ENCODE peak calls at places on chromosomes 7 and 10, in eight cellular contexts. X, I, R, Q, K, G, J and N are unnamed samples.

GRCh38 chr10:101330236-101331225 is 23.4 kb upstream of the BTRC start:
- DNase-seq in G (no peak), K (no peak), J (no peak), Q (no peak), X (no peak), I (no peak), R (no peak), N (peak)

GRCh38 chr7:132309102-132309805 is 267.0 kb downstream of the PLXNA4 start:
- DNase-seq in G (no peak), I (no peak), R (no peak), J (no peak), X (no peak), Q (no peak), K (no peak), N (no peak)

GRCh38 chr7:154858836-154859537 is 143.9 kb downstream of the PAXIP1 start:
- DNase-seq in K (no peak), J (no peak), X (no peak), I (no peak), G (peak), Q (no peak), R (no peak), N (no peak)

GRCh38 chr7:33873981-33874750 is 31.2 kb upstream of the BMPER start:
- DNase-seq in X (no peak), J (no peak), Q (no peak), G (no peak), I (no peak), R (no peak), K (no peak), N (no peak)

GRCh38 chr7:23349484-23350157 is 50.5 kb downstream of the MALSU1 start:
- DNase-seq in Q (no peak), I (peak), G (peak), R (peak), J (no peak), X (no peak), K (no peak), N (no peak)

GRCh38 chr7:85068796-85069195 is 118.1 kb downstream of the SEMA3D start:
- DNase-seq in K (no peak), Q (no peak), R (peak), X (no peak), J (no peak), I (no peak), G (no peak), N (no peak)

GRCh38 chr10:96188911-96189310 is 58.8 kb downstream of the ZNF518A start:
- DNase-seq in G (no peak), X (no peak), K (no peak), J (no peak), R (no peak), Q (no peak), I (no peak), N (no peak)

GRCh38 chr7:151706568-151707469 is 170.1 kb downstream of the PRKAG2 start:
- DNase-seq in R (no peak), K (no peak), J (no peak), X (no peak), G (no peak), I (no peak), Q (no peak), N (no peak)

GRCh38 chr10:62268027-62268398 is 631 bp downstream of the RTKN2 start:
- DNase-seq in J (no peak), I (no peak), K (no peak), R (no peak), G (peak), X (no peak), Q (no peak), N (no peak)

GRCh38 chr7:143042159-143042820 is 9.9 kb upstream of the OR6V1 start:
- DNase-seq in Q (no peak), I (no peak), J (no peak), G (no peak), X (peak), K (no peak), R (no peak), N (no peak)

GRCh38 chr10:61939575-61940301 is 38.2 kb downstream of the ARID5B start:
- DNase-seq in Q (no peak), G (no peak), K (no peak), X (no peak), R (peak), J (no peak), I (no peak), N (no peak)

GRCh38 chr10:132065491-132066105 is at the start of gene JAKMIP3:
- DNase-seq in K (peak), Q (no peak), I (no peak), J (no peak), G (no peak), X (peak), R (peak), N (no peak)

GRCh38 chr7:105219771-105220160 is 169.0 kb downstream of the SRPK2 start:
- DNase-seq in G (no peak), I (no peak), K (no peak), R (no peak), X (no peak), Q (no peak), J (no peak), N (no peak)

DNA sequence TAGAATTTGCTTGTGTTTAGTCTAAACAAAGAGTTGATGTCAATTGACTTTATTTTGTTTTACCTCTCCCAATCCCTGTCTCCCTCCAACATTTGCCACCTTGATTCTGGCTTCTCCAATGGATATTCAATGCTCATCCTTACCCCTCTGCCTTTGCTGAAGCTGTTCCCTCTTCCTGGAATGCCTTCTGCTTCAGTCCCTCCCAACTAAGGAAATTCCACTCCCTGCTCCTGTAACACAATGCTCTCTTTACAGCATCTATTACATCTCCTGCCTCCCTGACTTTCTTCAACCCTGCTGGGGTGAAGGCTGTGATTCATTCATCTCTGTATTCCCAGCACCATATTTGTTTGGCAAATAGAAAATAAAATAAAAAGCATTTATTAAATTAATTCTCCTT is 34.5 kb upstream of the TAC1 start:
- DNase-seq in I (no peak), R (no peak), X (no peak), J (no peak), K (no peak), G (no peak), Q (no peak), N (no peak)
- H3K9ac ChIP-seq in I (no peak), R (no peak), X (no peak), J (no peak), K (no peak), G (no peak), Q (no peak), N (no peak)

GRCh38 chr7:47328392-47329319 is 253.3 kb downstream of the TNS3 start:
- DNase-seq in Q (no peak), I (no peak), G (no peak), X (no peak), J (no peak), R (no peak), K (no peak), N (no peak)

GRCh38 chr7:47329320-47329926 is 252.5 kb downstream of the TNS3 start:
- DNase-seq in J (no peak), Q (no peak), I (no peak), K (peak), R (no peak), X (no peak), G (no peak), N (no peak)

GRCh38 chr7:47326808-47327207 is 255.1 kb downstream of the TNS3 start:
- DNase-seq in Q (no peak), R (no peak), I (no peak), X (no peak), J (no peak), K (peak), G (peak), N (no peak)

GRCh38 chr7:47327306-47327697 is 254.6 kb downstream of the TNS3 start:
- DNase-seq in G (peak), Q (no peak), I (no peak), K (no peak), J (no peak), X (no peak), R (no peak), N (no peak)

DNA sequence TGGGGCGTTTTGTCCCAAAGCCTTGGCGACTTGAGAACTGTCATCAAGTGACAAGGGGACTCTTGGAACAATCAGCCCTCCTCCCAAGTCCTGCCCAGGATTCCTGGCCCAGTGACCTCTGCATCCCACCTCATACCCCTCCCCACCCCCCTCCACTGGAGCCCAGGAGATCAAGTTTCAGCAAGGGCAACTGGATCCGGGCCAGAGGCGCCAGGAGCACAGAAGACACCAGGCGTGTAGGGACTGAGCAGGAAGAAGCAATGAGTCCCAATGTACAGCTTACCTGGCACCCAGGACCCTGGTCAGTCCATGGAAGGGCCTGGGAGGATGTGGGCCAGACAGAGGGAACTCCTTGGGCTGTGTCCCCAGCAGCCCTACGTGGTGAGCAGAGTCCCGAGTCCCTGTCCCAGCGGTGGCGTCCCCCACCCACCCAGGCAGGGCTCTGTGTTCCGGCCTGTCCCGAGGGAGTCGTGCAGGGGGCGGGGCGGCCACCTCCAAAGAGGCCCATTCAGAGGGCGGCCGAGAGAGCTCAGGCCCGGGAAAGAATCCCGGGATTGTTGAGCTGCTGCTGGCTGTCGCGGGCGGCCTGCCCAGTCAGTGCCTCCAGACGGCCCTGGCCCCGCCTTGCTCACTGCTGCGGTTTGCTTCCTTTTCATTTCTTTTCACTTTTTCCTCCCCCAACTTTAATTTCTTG is 254.1 kb downstream of the TNS3 start:
- DNase-seq in R (peak), I (no peak), G (peak), J (no peak), Q (no peak), K (peak), X (no peak), N (no peak)
- TF ChIP-seq POLR2AphosphoS5 in R (no peak), I (no peak), G (no peak), J (no peak), Q (no peak), K (peak), X (no peak), N (no peak)

GRCh38 chr10:21518629-21519321 is 6.7 kb downstream of the SKIDA1 start:
- DNase-seq in K (no peak), I (no peak), R (peak), G (no peak), Q (no peak), X (no peak), J (no peak), N (no peak)
- H3K9ac ChIP-seq in K (peak), I (peak), R (peak), G (peak), Q (no peak), X (no peak), J (no peak), N (peak)

DNA sequence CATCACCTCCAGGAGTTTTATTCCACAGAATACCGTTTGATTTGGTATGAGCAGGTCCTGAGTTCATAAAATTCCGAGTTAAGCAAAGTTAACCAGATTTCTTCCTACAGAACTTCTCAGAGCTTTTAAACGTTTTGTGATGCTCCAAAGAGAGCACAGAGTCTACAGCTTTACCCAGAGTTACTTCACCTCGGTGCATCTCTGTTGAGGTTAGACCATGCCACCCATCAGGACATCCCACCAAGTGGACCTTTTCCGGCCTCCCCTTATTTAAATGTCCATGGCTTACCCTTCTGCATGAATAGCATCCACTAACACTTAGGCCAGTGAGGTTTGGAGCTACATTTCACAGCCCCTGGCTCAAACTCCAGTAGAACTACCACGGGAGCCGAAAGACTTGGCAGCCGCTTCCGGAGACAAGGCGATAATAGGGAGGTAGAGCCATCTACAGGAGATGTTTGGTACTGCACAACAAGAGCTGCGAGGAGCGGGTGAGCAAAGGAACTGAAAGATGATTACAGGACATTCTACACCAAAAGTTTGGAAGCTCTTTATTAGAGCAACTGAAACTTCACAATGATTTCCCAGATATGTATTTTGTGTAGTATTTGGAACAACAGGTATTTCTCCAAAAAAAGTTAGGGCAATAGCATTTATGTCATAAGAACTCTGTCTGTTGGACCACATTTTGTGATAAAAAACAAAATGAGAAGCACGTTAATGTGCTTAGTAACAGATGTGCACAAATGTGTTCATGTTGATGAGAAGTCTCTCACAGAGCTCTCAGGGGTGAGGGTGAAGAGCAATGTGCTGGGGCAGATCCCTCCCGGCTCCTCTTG is 174.7 kb downstream of the HERPUD2 start:
- DNase-seq in I (peak), G (peak), R (peak), X (peak), J (peak), Q (peak), K (peak), N (peak)
- TF ChIP-seq POLR2AphosphoS5 in I (no peak), G (no peak), R (no peak), X (no peak), J (no peak), Q (no peak), K (no peak), N (no peak)

GRCh38 chr10:32348297-32349198 is 1.6 kb upstream of the EPC1 start:
- DNase-seq in I (no peak), Q (no peak), K (no peak), R (no peak), G (peak), X (no peak), J (no peak), N (no peak)
- H3K9ac ChIP-seq in I (no peak), Q (peak), K (peak), R (no peak), G (no peak), X (no peak), J (peak), N (no peak)

GRCh38 chr10:114520453-114520852 is 116.2 kb upstream of the AFAP1L2 start:
- DNase-seq in G (no peak), X (peak), I (peak), Q (no peak), J (no peak), K (no peak), R (peak), N (no peak)
- TF ChIP-seq POLR2AphosphoS5 in G (no peak), X (no peak), I (no peak), Q (no peak), J (no peak), K (no peak), R (no peak), N (no peak)

GRCh38 chr7:501526-501925 is 18.1 kb downstream of the PDGFA start:
- DNase-seq in K (no peak), G (no peak), J (no peak), X (no peak), Q (no peak), I (no peak), R (no peak), N (no peak)
- H3K9ac ChIP-seq in K (no peak), G (no peak), J (no peak), X (no peak), Q (no peak), I (no peak), R (no peak), N (no peak)

GRCh38 chr10:77123330-77123729 is 514.3 kb downstream of the KCNMA1 start:
- DNase-seq in R (no peak), Q (no peak), G (no peak), J (no peak), X (no peak), I (no peak), K (no peak), N (no peak)

GRCh38 chr10:77121829-77122228 is 515.8 kb downstream of the KCNMA1 start:
- DNase-seq in J (no peak), K (no peak), I (no peak), G (no peak), R (no peak), X (no peak), Q (no peak), N (no peak)

GRCh38 chr10:77118603-77119282 is 518.9 kb downstream of the KCNMA1 start:
- DNase-seq in Q (no peak), X (no peak), R (no peak), K (no peak), I (no peak), G (no peak), J (no peak), N (no peak)

GRCh38 chr10:77120012-77120411 is 517.6 kb downstream of the KCNMA1 start:
- DNase-seq in R (peak), K (no peak), G (no peak), Q (no peak), I (no peak), X (no peak), J (no peak), N (no peak)

DNA sequence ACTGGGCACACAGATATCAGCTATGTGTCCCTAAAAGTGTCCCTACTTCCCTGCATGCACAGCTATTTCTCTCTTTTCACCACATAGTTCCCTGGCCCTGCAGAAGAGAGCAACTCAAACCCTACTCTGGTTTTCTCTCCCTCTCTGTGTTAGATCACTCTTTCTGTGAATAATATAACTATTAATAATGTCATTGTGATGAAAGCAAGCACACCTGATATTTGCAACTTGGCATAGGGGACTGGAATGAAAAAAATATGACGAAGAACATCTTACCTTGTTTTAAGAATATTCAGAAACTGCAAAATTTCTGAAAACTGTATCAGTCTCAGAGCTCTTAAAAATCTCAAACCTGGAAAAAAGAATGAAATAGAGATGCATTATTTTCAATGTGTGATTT is 516.9 kb downstream of the KCNMA1 start:
- DNase-seq in R (no peak), Q (no peak), X (no peak), K (no peak), J (no peak), I (no peak), G (no peak), N (no peak)
- TF ChIP-seq POLR2AphosphoS5 in R (no peak), Q (no peak), X (no peak), K (no peak), J (no peak), I (no peak), G (no peak), N (no peak)